ENCODE peak calls at places on chromosomes 12 and 14, in seven cellular contexts. One of them, this sample, is unnamed.

GRCh38 chr12:96327889-96328288 is 72.3 kb downstream of the CDK17 start:
- DNase-seq in AG04450: no peak
- DNase-seq in neuronal stem cell: no peak
- DNase-seq in WERI-Rb-1: no peak
- DNase-seq in heart right ventricle: no peak
- DNase-seq in endothelial cell of umbilical vein: no peak
- DNase-seq in transverse colon: no peak
- DNase-seq in this sample: no peak

GRCh38 chr12:32483993-32484392 is 84.6 kb downstream of the FGD4 start:
- DNase-seq in AG04450: no peak
- DNase-seq in neuronal stem cell: no peak
- DNase-seq in WERI-Rb-1: no peak
- DNase-seq in heart right ventricle: no peak
- DNase-seq in endothelial cell of umbilical vein: no peak
- DNase-seq in transverse colon: no peak
- DNase-seq in this sample: no peak

GRCh38 chr12:50353869-50354593 is 42.4 kb downstream of the FAM186A start:
- DNase-seq in AG04450: no peak
- DNase-seq in neuronal stem cell: no peak
- DNase-seq in WERI-Rb-1: no peak
- DNase-seq in heart right ventricle: no peak
- DNase-seq in endothelial cell of umbilical vein: peak; percentile 47
- DNase-seq in transverse colon: no peak
- DNase-seq in this sample: no peak

GRCh38 chr14:76133103-76133502 is 18.6 kb upstream of the GPATCH2L start:
- DNase-seq in AG04450: no peak
- DNase-seq in neuronal stem cell: peak; percentile 67
- DNase-seq in WERI-Rb-1: no peak
- DNase-seq in heart right ventricle: no peak
- DNase-seq in endothelial cell of umbilical vein: peak; percentile 36
- DNase-seq in transverse colon: no peak
- DNase-seq in this sample: no peak

GRCh38 chr14:77023001-77023996 is 5.2 kb downstream of the IRF2BPL start:
- DNase-seq in AG04450: no peak
- DNase-seq in neuronal stem cell: no peak
- DNase-seq in WERI-Rb-1: no peak
- DNase-seq in heart right ventricle: no peak
- DNase-seq in endothelial cell of umbilical vein: peak; percentile 28
- DNase-seq in transverse colon: peak; percentile 63
- DNase-seq in this sample: peak; percentile 81

GRCh38 chr14:44149597-44149996 is 357.5 kb downstream of the FSCB start:
- DNase-seq in AG04450: no peak
- DNase-seq in neuronal stem cell: peak; percentile 65
- DNase-seq in WERI-Rb-1: peak; percentile 44
- DNase-seq in heart right ventricle: no peak
- DNase-seq in endothelial cell of umbilical vein: no peak
- DNase-seq in transverse colon: no peak
- DNase-seq in this sample: no peak

GRCh38 chr12:43776498-43776897 is 17.7 kb downstream of the IRAK4 start:
- DNase-seq in AG04450: no peak
- DNase-seq in neuronal stem cell: no peak
- DNase-seq in WERI-Rb-1: peak; percentile 20
- DNase-seq in heart right ventricle: no peak
- DNase-seq in endothelial cell of umbilical vein: peak; percentile 18
- DNase-seq in transverse colon: no peak
- DNase-seq in this sample: no peak

GRCh38 chr14:26427059-26427458 is 170.8 kb downstream of the NOVA1 start:
- DNase-seq in AG04450: no peak
- DNase-seq in neuronal stem cell: no peak
- DNase-seq in WERI-Rb-1: no peak
- DNase-seq in heart right ventricle: peak; percentile 8
- DNase-seq in endothelial cell of umbilical vein: peak; percentile 58
- DNase-seq in transverse colon: no peak
- DNase-seq in this sample: no peak

GRCh38 chr12:132354211-132354981 is 25.0 kb upstream of the GALNT9 start:
- DNase-seq in AG04450: no peak
- DNase-seq in neuronal stem cell: no peak
- DNase-seq in WERI-Rb-1: no peak
- DNase-seq in heart right ventricle: no peak
- DNase-seq in endothelial cell of umbilical vein: no peak
- DNase-seq in transverse colon: no peak
- DNase-seq in this sample: no peak

GRCh38 chr12:82517027-82517426 is 158.7 kb downstream of the METTL25 start:
- DNase-seq in AG04450: no peak
- DNase-seq in neuronal stem cell: no peak
- DNase-seq in WERI-Rb-1: peak; percentile 21
- DNase-seq in heart right ventricle: no peak
- DNase-seq in endothelial cell of umbilical vein: no peak
- DNase-seq in transverse colon: no peak
- DNase-seq in this sample: no peak

DNA sequence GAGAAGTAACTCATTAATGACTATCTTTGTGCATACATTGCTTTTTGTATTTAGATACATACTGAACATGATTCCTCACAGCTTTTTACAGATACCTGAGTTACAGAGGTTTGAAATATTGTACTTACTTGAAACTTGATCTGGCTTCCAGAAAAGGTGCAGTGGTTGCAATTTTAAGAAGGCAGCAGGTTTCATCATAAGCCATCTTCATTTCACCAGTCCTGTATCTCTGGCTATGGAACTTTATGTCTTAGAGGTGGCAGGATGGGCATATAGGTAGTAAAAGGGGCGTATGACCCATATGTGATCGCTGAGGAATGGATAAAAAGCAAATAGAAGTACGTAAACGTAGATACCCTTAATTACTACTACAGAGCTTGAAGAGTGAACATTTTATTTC is 13.7 kb downstream of the ZBTB1 start:
- DNase-seq in AG04450: no peak
- DNase-seq in neuronal stem cell: no peak
- DNase-seq in WERI-Rb-1: no peak
- DNase-seq in heart right ventricle: no peak
- DNase-seq in endothelial cell of umbilical vein: no peak
- DNase-seq in transverse colon: no peak
- DNase-seq in this sample: no peak
- H3K27me3 ChIP-seq in AG04450: no peaks in the 10 kb centered on the region
- H3K27me3 ChIP-seq in neuronal stem cell: no peaks in the 10 kb centered on the region
- H3K27me3 ChIP-seq in WERI-Rb-1: no peaks in the 10 kb centered on the region
- H3K27me3 ChIP-seq in heart right ventricle: no peaks in the 10 kb centered on the region
- H3K27me3 ChIP-seq in endothelial cell of umbilical vein: no peaks in the 10 kb centered on the region
- H3K27me3 ChIP-seq in transverse colon: no peaks in the 10 kb centered on the region
- H3K27me3 ChIP-seq in this sample: no peaks in the 10 kb centered on the region

DNA sequence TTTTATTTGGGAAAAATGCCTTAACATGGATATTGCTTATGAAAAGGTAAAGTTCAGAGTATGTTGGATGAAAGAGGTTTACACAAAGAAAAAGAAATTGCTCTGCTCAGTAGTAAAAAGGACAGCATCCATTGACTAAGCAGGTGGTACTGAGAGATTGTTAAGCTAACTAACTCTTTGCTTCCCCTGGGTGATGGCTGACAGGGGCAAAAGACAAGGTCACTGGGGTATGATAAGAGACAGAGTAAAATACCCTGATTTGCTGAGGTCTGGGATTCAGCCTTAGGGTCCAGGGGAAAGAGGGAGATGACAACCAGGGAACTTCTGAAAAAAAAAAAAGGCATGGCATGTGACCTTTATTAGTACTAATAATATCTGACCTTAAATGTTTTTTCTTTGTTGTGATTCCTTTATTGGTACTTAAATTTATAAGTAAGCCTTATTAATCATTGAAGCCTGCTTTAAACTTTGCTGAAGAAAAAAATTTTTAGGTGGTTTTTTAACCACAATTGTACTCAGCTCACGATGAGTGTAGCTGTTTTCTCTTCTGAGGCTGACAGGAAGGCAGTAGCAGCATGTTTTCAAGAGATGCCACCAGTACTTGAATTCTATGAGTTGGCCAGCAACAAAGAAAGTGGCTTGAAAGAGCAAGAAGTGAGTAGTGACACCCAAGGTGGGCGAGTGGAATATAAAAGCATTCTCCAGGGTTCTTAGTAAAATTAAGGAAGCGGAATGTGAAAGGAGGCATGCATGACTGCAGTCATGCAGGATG is 43.7 kb upstream of the KITLG start:
- DNase-seq in AG04450: no peak
- DNase-seq in neuronal stem cell: peak; percentile 18
- DNase-seq in WERI-Rb-1: no peak
- DNase-seq in heart right ventricle: no peak
- DNase-seq in endothelial cell of umbilical vein: no peak
- DNase-seq in transverse colon: no peak
- DNase-seq in this sample: no peak
- H3K4me3 ChIP-seq in AG04450: no peak overlapping the region
- H3K4me3 ChIP-seq in neuronal stem cell: no peak overlapping the region
- H3K4me3 ChIP-seq in WERI-Rb-1: no peak overlapping the region
- H3K4me3 ChIP-seq in heart right ventricle: no peak overlapping the region
- H3K4me3 ChIP-seq in endothelial cell of umbilical vein: no peak overlapping the region
- H3K4me3 ChIP-seq in transverse colon: no peak overlapping the region
- H3K4me3 ChIP-seq in this sample: no peak overlapping the region

GRCh38 chr14:56813143-56813551 is 2.9 kb upstream of the OTX2 start:
- DNase-seq in AG04450: no peak
- DNase-seq in neuronal stem cell: no peak
- DNase-seq in WERI-Rb-1: no peak
- DNase-seq in heart right ventricle: no peak
- DNase-seq in endothelial cell of umbilical vein: no peak
- DNase-seq in transverse colon: no peak
- DNase-seq in this sample: no peak

GRCh38 chr14:56814468-56815074 is 4.3 kb upstream of the OTX2 start:
- DNase-seq in AG04450: no peak
- DNase-seq in neuronal stem cell: no peak
- DNase-seq in WERI-Rb-1: peak; percentile 53
- DNase-seq in heart right ventricle: no peak
- DNase-seq in endothelial cell of umbilical vein: no peak
- DNase-seq in transverse colon: no peak
- DNase-seq in this sample: no peak

GRCh38 chr14:56817396-56817921 is 7.2 kb upstream of the OTX2 start:
- DNase-seq in AG04450: no peak
- DNase-seq in neuronal stem cell: no peak
- DNase-seq in WERI-Rb-1: peak; percentile 64
- DNase-seq in heart right ventricle: no peak
- DNase-seq in endothelial cell of umbilical vein: no peak
- DNase-seq in transverse colon: no peak
- DNase-seq in this sample: no peak

GRCh38 chr14:56815301-56815700 is 5.0 kb upstream of the OTX2 start:
- DNase-seq in AG04450: no peak
- DNase-seq in neuronal stem cell: no peak
- DNase-seq in WERI-Rb-1: no peak
- DNase-seq in heart right ventricle: no peak
- DNase-seq in endothelial cell of umbilical vein: no peak
- DNase-seq in transverse colon: no peak
- DNase-seq in this sample: no peak

GRCh38 chr14:56816575-56817391 is 6.5 kb upstream of the OTX2 start:
- DNase-seq in AG04450: no peak
- DNase-seq in neuronal stem cell: no peak
- DNase-seq in WERI-Rb-1: no peak
- DNase-seq in heart right ventricle: no peak
- DNase-seq in endothelial cell of umbilical vein: no peak
- DNase-seq in transverse colon: no peak
- DNase-seq in this sample: no peak
- H3K27me3 ChIP-seq in AG04450: peaks cover 45% of the 10 kb centered on the region
- H3K27me3 ChIP-seq in neuronal stem cell: peaks cover 24% of the 10 kb centered on the region
- H3K27me3 ChIP-seq in WERI-Rb-1: no peaks in the 10 kb centered on the region
- H3K27me3 ChIP-seq in heart right ventricle: peaks cover 100% of the 10 kb centered on the region
- H3K27me3 ChIP-seq in endothelial cell of umbilical vein: peaks cover 77% of the 10 kb centered on the region
- H3K27me3 ChIP-seq in transverse colon: peaks cover 100% of the 10 kb centered on the region
- H3K27me3 ChIP-seq in this sample: peaks cover 83% of the 10 kb centered on the region

GRCh38 chr12:56110571-56110970 is 5.9 kb upstream of the RPL41 start:
- DNase-seq in AG04450: no peak
- DNase-seq in neuronal stem cell: no peak
- DNase-seq in WERI-Rb-1: no peak
- DNase-seq in heart right ventricle: no peak
- DNase-seq in endothelial cell of umbilical vein: no peak
- DNase-seq in transverse colon: no peak
- DNase-seq in this sample: no peak
- H3K4me3 ChIP-seq in AG04450: no peak overlapping the region
- H3K4me3 ChIP-seq in neuronal stem cell: no peak overlapping the region
- H3K4me3 ChIP-seq in WERI-Rb-1: no peak overlapping the region
- H3K4me3 ChIP-seq in heart right ventricle: no peak overlapping the region
- H3K4me3 ChIP-seq in endothelial cell of umbilical vein: no peak overlapping the region
- H3K4me3 ChIP-seq in transverse colon: no peak overlapping the region
- H3K4me3 ChIP-seq in this sample: no peak overlapping the region

DNA sequence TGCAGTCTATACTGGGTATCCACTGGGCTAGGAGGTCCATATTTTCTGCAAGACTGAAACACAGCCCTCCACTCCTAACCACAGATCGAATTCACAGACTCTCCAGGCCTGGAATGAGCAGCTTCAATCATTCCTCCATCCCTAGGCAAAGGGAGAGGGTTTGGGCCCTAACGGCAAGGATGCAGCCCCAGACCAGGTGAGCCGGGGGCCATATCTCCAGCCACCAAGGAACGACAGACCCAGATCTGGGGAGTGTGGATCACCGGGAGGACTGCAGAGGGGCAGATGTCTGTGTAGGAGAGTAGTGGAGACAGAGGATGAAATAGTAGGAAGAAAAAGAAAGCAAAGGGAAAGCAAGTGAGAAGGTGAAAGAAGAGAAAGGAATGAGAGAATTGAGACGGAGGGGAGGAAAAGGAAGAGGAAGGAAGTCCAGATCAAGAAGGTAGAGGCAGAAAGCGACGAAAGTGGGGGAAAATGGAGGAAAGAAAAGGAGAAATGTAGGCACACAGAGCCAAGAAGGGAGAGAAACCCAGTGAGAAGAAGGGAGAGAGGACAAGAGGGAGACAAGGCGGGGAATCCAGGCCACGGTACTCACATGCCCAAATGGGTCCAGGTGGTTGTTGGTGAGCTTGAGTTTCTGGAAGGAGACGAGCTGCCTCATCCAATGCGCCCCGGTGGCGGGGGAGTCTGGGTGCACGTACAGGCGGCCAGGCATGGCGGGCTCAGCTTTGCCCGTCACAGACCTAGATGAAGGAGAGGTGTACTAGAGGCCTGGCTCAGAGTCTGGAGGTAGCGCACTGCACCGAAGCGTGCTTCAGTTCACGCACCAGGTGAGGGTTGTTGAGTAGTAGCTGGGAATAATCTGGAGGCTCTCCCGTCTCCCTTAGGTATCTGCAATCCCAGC is 7.7 kb downstream of the TBX5 start:
- DNase-seq in AG04450: no peak
- DNase-seq in neuronal stem cell: no peak
- DNase-seq in WERI-Rb-1: no peak
- DNase-seq in heart right ventricle: no peak
- DNase-seq in endothelial cell of umbilical vein: no peak
- DNase-seq in transverse colon: no peak
- DNase-seq in this sample: no peak
- H3K27me3 ChIP-seq in AG04450: no peaks in the 10 kb centered on the region
- H3K27me3 ChIP-seq in neuronal stem cell: peaks cover 99% of the 10 kb centered on the region
- H3K27me3 ChIP-seq in WERI-Rb-1: peaks cover 37% of the 10 kb centered on the region
- H3K27me3 ChIP-seq in heart right ventricle: peaks cover 61% of the 10 kb centered on the region
- H3K27me3 ChIP-seq in endothelial cell of umbilical vein: peaks cover 73% of the 10 kb centered on the region
- H3K27me3 ChIP-seq in transverse colon: peaks cover 100% of the 10 kb centered on the region
- H3K27me3 ChIP-seq in this sample: peaks cover 67% of the 10 kb centered on the region

GRCh38 chr14:52988153-52988552 is 37.3 kb upstream of the FERMT2 start:
- DNase-seq in AG04450: no peak
- DNase-seq in neuronal stem cell: no peak
- DNase-seq in WERI-Rb-1: no peak
- DNase-seq in heart right ventricle: no peak
- DNase-seq in endothelial cell of umbilical vein: no peak
- DNase-seq in transverse colon: no peak
- DNase-seq in this sample: no peak
- H3K4me3 ChIP-seq in AG04450: no peak overlapping the region
- H3K4me3 ChIP-seq in neuronal stem cell: no peak overlapping the region
- H3K4me3 ChIP-seq in WERI-Rb-1: no peak overlapping the region
- H3K4me3 ChIP-seq in heart right ventricle: no peak overlapping the region
- H3K4me3 ChIP-seq in endothelial cell of umbilical vein: no peak overlapping the region
- H3K4me3 ChIP-seq in transverse colon: no peak overlapping the region
- H3K4me3 ChIP-seq in this sample: no peak overlapping the region

This sample was measured in pancreas.